ENCODE peak calls at places on chromosomes 7 and 10, in eight cellular contexts. One of them, this sample, is unnamed.
A peak's percentile ranks its signal among the peaks of the same experiment; 100 is the strongest.

GRCh38 chr10:14532473-14533251 is 201.9 kb upstream of the FRMD4A start:
- DNase-seq in stimulated activated CD8-positive, alpha-beta memory T cell treated with anti-CD3 and anti-CD28 coated beads, Interleukin-7, amount 100 ng/mL, for 1 hour: no peak
- DNase-seq in transverse colon: peak; percentile 68
- DNase-seq in fibroblast of the conjunctiva: no peak
- DNase-seq in coronary artery: no peak
- DNase-seq in SW480: no peak
- DNase-seq in midbrain: no peak
- DNase-seq in COR-L47: no peak
- DNase-seq in this sample: no peak

GRCh38 chr7:35492451-35493175 is 202.3 kb downstream of the HERPUD2 start:
- DNase-seq in stimulated activated CD8-positive, alpha-beta memory T cell treated with anti-CD3 and anti-CD28 coated beads, Interleukin-7, amount 100 ng/mL, for 1 hour: no peak
- DNase-seq in fibroblast of the conjunctiva: no peak
- DNase-seq in transverse colon: no peak
- DNase-seq in COR-L47: no peak
- DNase-seq in midbrain: no peak
- DNase-seq in coronary artery: no peak
- DNase-seq in SW480: no peak
- DNase-seq in this sample: no peak

GRCh38 chr7:116525298-116525912 is 569 bp downstream of the CAV1 start:
- DNase-seq in stimulated activated CD8-positive, alpha-beta memory T cell treated with anti-CD3 and anti-CD28 coated beads, Interleukin-7, amount 100 ng/mL, for 1 hour: no peak
- DNase-seq in transverse colon: peak; percentile 43
- DNase-seq in SW480: peak; percentile 27
- DNase-seq in COR-L47: no peak
- DNase-seq in fibroblast of the conjunctiva: no peak
- DNase-seq in coronary artery: no peak
- DNase-seq in midbrain: no peak
- DNase-seq in this sample: no peak

GRCh38 chr7:83109352-83109751 is 53.3 kb downstream of the PCLO start:
- DNase-seq in COR-L47: no peak
- DNase-seq in fibroblast of the conjunctiva: no peak
- DNase-seq in stimulated activated CD8-positive, alpha-beta memory T cell treated with anti-CD3 and anti-CD28 coated beads, Interleukin-7, amount 100 ng/mL, for 1 hour: no peak
- DNase-seq in transverse colon: no peak
- DNase-seq in midbrain: no peak
- DNase-seq in coronary artery: no peak
- DNase-seq in SW480: no peak
- DNase-seq in this sample: no peak

GRCh38 chr10:122576291-122576690 is 15.7 kb downstream of the DMBT1 start:
- DNase-seq in transverse colon: no peak
- DNase-seq in coronary artery: no peak
- DNase-seq in midbrain: no peak
- DNase-seq in COR-L47: no peak
- DNase-seq in SW480: no peak
- DNase-seq in stimulated activated CD8-positive, alpha-beta memory T cell treated with anti-CD3 and anti-CD28 coated beads, Interleukin-7, amount 100 ng/mL, for 1 hour: no peak
- DNase-seq in fibroblast of the conjunctiva: no peak
- DNase-seq in this sample: no peak

GRCh38 chr10:27526242-27526641 is 22.1 kb downstream of the RAB18 start:
- DNase-seq in stimulated activated CD8-positive, alpha-beta memory T cell treated with anti-CD3 and anti-CD28 coated beads, Interleukin-7, amount 100 ng/mL, for 1 hour: no peak
- DNase-seq in coronary artery: no peak
- DNase-seq in transverse colon: no peak
- DNase-seq in COR-L47: no peak
- DNase-seq in SW480: no peak
- DNase-seq in fibroblast of the conjunctiva: no peak
- DNase-seq in midbrain: no peak
- DNase-seq in this sample: no peak

GRCh38 chr10:7400068-7400824 is 10.6 kb downstream of the SFMBT2 start:
- DNase-seq in SW480: no peak
- DNase-seq in stimulated activated CD8-positive, alpha-beta memory T cell treated with anti-CD3 and anti-CD28 coated beads, Interleukin-7, amount 100 ng/mL, for 1 hour: no peak
- DNase-seq in coronary artery: no peak
- DNase-seq in transverse colon: no peak
- DNase-seq in fibroblast of the conjunctiva: no peak
- DNase-seq in COR-L47: no peak
- DNase-seq in midbrain: no peak
- DNase-seq in this sample: no peak

GRCh38 chr10:78843495-78843894 is 225.3 kb upstream of the ZMIZ1 start:
- DNase-seq in SW480: no peak
- DNase-seq in midbrain: no peak
- DNase-seq in coronary artery: no peak
- DNase-seq in stimulated activated CD8-positive, alpha-beta memory T cell treated with anti-CD3 and anti-CD28 coated beads, Interleukin-7, amount 100 ng/mL, for 1 hour: no peak
- DNase-seq in fibroblast of the conjunctiva: no peak
- DNase-seq in transverse colon: no peak
- DNase-seq in COR-L47: no peak
- DNase-seq in this sample: no peak

GRCh38 chr10:129417882-129418281 is 49.2 kb upstream of the MGMT start:
- DNase-seq in coronary artery: no peak
- DNase-seq in SW480: peak; percentile 32
- DNase-seq in midbrain: no peak
- DNase-seq in COR-L47: no peak
- DNase-seq in fibroblast of the conjunctiva: no peak
- DNase-seq in stimulated activated CD8-positive, alpha-beta memory T cell treated with anti-CD3 and anti-CD28 coated beads, Interleukin-7, amount 100 ng/mL, for 1 hour: no peak
- DNase-seq in transverse colon: no peak
- DNase-seq in this sample: no peak

GRCh38 chr7:101681170-101682007 is 52.3 kb upstream of the MYL10 start:
- DNase-seq in transverse colon: no peak
- DNase-seq in coronary artery: peak; percentile 92
- DNase-seq in fibroblast of the conjunctiva: peak; percentile 57
- DNase-seq in COR-L47: no peak
- DNase-seq in SW480: peak; percentile 70
- DNase-seq in stimulated activated CD8-positive, alpha-beta memory T cell treated with anti-CD3 and anti-CD28 coated beads, Interleukin-7, amount 100 ng/mL, for 1 hour: no peak
- DNase-seq in midbrain: peak; percentile 25
- DNase-seq in this sample: no peak

GRCh38 chr7:2802504-2803341 is 41.4 kb downstream of the GNA12 start:
- DNase-seq in transverse colon: no peak
- DNase-seq in COR-L47: peak; percentile 50
- DNase-seq in midbrain: no peak
- DNase-seq in stimulated activated CD8-positive, alpha-beta memory T cell treated with anti-CD3 and anti-CD28 coated beads, Interleukin-7, amount 100 ng/mL, for 1 hour: no peak
- DNase-seq in coronary artery: peak; percentile 71
- DNase-seq in SW480: no peak
- DNase-seq in fibroblast of the conjunctiva: no peak
- DNase-seq in this sample: no peak

GRCh38 chr10:132891994-132892393 is 50.4 kb downstream of the CFAP46 start:
- DNase-seq in stimulated activated CD8-positive, alpha-beta memory T cell treated with anti-CD3 and anti-CD28 coated beads, Interleukin-7, amount 100 ng/mL, for 1 hour: no peak
- DNase-seq in fibroblast of the conjunctiva: no peak
- DNase-seq in transverse colon: no peak
- DNase-seq in SW480: no peak
- DNase-seq in coronary artery: no peak
- DNase-seq in midbrain: no peak
- DNase-seq in COR-L47: no peak
- DNase-seq in this sample: no peak

GRCh38 chr7:130909161-130909836 is 175.3 kb upstream of the KLF14 start:
- DNase-seq in stimulated activated CD8-positive, alpha-beta memory T cell treated with anti-CD3 and anti-CD28 coated beads, Interleukin-7, amount 100 ng/mL, for 1 hour: no peak
- DNase-seq in fibroblast of the conjunctiva: no peak
- DNase-seq in midbrain: no peak
- DNase-seq in transverse colon: no peak
- DNase-seq in COR-L47: no peak
- DNase-seq in SW480: peak; percentile 18
- DNase-seq in coronary artery: peak; percentile 69
- DNase-seq in this sample: no peak

This sample was measured in keratinocyte.